ENCODE peak calls at places on chromosomes 12 and 14, in five cellular contexts. N is adrenal gland, L is GM23338, K is A673, M is upper lobe of right lung. Q is an unnamed sample. For H3K4me1, the result is how much of the 10 kb centered on the place peaks cover.

GRCh38 chr14:88911811-88912210 is 87.4 kb downstream of the TTC8 start:
- DNase-seq in N (no peak), L (no peak), K (no peak), M (no peak), Q (no peak)

GRCh38 chr14:72476657-72477499 is 417.0 kb downstream of the DPF3 start:
- DNase-seq in N (no peak), L (peak), K (peak), M (no peak), Q (peak)

GRCh38 chr14:45057881-45058364 is 26.0 kb upstream of the PRPF39 start:
- DNase-seq in N (no peak), L (no peak), K (no peak), M (no peak), Q (peak)

GRCh38 chr12:78683031-78683430 is 181.5 kb upstream of the SYT1 start:
- DNase-seq in N (no peak), L (no peak), K (no peak), M (no peak), Q (no peak)

GRCh38 chr12:10067259-10067658 is 31.5 kb downstream of the CLEC1A start:
- DNase-seq in N (no peak), L (no peak), K (no peak), M (no peak), Q (no peak)

GRCh38 chr14:28690029-28690683 is 76.4 kb upstream of the FOXG1 start:
- DNase-seq in N (no peak), L (no peak), K (no peak), M (no peak), Q (no peak)

GRCh38 chr12:124709722-124710656 is 142.6 kb upstream of the NCOR2 start:
- DNase-seq in N (no peak), L (no peak), K (no peak), M (no peak), Q (peak)

GRCh38 chr14:94767321-94767878 is 2.5 kb downstream of the GSC start:
- DNase-seq in N (no peak), L (peak), K (no peak), M (no peak), Q (no peak)

GRCh38 chr14:32203928-32204357 is 874 bp upstream of the RNU6-8 start:
- DNase-seq in N (peak), L (peak), K (peak), M (no peak), Q (peak)

GRCh38 chr12:15522574-15523187 is 200.4 kb downstream of the PTPRO start:
- DNase-seq in N (no peak), L (peak), K (peak), M (no peak), Q (peak)
- TF ChIP-seq CTCF in N (peak), L (peak), K (peak), M (peak), Q (peak)

DNA sequence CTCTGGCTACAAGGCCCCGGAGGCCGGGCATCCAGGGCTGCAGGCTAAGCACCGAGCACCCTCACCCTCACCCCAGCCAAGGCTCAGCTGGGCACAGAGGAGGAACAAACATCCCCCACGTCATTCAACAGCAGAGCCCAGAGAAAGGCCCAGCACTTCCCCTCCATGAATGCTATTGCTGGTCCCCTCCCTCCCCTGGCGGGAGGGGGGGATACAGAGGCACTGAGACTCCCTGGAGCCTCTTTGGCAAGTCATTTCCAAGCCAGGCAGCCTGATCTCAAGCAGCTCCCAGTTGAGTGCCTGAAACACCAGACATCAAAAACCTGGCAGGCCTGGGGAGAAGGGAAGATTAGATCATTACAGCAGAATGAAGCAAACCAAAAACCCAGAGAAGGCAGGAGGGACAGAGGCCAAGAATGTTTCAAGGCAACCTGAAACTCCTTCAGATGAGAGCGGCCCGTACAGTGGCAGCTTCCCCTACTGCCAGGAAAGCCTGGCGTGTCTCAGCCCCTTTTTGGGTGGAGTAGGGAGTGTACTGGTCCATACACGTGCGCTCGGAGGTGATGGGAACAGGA is 92.1 kb downstream of the LRRC74A start:
- DNase-seq in N (peak), L (no peak), K (peak), M (peak), Q (peak)
- H3K4me1 ChIP-seq in N (half or more), L (half or more), K (half or more), M (under half), Q (under half)

GRCh38 chr12:121955258-121956040 is 37.1 kb downstream of the CFAP251 start:
- DNase-seq in N (no peak), L (peak), K (no peak), M (no peak), Q (no peak)
- TF ChIP-seq CTCF in N (peak), L (peak), K (peak), M (peak), Q (peak)

DNA sequence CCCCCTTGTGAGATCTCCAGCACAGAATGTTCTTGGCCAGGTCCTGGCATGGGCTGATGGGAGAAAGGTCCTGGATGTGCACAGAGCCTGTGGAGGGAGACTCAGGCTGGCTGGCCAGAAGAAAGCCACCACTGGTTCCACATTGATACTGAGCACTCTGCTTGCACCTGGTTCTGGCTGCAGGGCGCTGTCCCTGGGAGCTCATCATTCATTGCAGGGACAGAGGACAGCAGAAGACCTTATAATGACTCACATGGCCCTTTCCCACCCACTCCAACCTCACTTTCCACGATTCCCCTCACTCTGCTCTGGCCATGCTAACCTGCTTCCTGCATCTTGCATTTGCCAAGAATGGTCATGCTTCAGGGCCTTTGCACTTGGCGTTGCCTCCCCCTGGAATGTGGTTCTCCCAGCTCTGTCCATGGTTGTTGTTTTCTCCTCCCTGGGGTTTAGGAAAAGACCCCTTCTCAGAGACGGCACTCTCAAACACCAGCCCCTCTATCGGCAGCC is 10.3 kb downstream of the KRT7 start:
- DNase-seq in N (no peak), L (no peak), K (no peak), M (no peak), Q (no peak)
- H3K4me1 ChIP-seq in N (under half), L (under half), K (under half), M (under half), Q (under half)

GRCh38 chr12:868722-869121 is 80.8 kb downstream of the RAD52 start:
- DNase-seq in N (no peak), L (peak), K (no peak), M (no peak), Q (no peak)
- TF ChIP-seq CTCF in N (no peak), L (peak), K (peak), M (no peak), Q (no peak)

GRCh38 chr14:73741386-73741875 is 27.2 kb upstream of the PNMA1 start:
- DNase-seq in N (peak), L (peak), K (peak), M (peak), Q (peak)

GRCh38 chr14:73740921-73741326 is 26.7 kb upstream of the PNMA1 start:
- DNase-seq in N (peak), L (peak), K (no peak), M (peak), Q (no peak)

GRCh38 chr14:73738518-73739173 is 24.5 kb upstream of the PNMA1 start:
- DNase-seq in N (no peak), L (no peak), K (no peak), M (no peak), Q (no peak)

GRCh38 chr14:73739174-73739898 is 25.2 kb upstream of the PNMA1 start:
- DNase-seq in N (no peak), L (no peak), K (no peak), M (no peak), Q (no peak)

DNA sequence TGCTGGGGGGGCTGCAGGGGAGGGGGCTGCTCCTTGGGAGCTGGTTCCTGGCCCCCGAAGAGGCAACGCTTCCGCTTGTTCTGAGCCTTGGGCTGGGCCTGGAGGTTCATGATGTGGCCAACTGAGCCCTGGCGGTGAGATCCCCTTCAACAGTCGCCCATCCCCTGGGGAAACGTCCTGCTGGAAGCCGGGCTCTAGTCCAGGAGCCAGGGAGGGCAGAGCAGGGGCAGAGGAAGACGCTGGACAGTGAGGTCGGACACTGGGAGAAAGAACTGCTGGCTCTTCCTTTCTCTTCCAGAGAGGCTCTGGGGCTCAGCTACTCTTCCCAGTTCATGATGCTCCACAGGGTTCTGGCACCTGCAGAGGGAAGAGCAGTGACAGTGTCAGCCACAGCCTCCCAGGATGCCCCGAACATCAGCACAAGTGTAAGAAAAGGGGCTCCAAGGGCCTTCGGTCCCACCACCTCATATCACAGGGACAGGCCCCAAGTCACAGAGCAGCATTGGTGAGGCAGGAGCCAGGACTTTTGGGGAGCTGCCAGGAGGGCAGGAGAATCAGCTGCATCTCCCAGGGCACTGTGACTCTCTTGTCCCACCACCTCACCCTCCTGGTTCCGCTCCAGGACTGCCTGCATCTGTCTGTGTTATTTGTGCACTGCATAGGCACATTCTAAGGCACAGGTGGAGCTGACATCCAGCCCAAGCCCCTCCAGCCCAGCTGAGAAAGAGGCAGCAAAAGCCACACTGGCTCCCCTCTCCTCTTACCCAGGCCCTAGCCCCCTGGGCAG is 25.9 kb upstream of the PNMA1 start:
- DNase-seq in N (no peak), L (no peak), K (no peak), M (no peak), Q (no peak)
- H3K4me1 ChIP-seq in N (half or more), L (under half), K (under half), M (half or more), Q (under half)

DNA sequence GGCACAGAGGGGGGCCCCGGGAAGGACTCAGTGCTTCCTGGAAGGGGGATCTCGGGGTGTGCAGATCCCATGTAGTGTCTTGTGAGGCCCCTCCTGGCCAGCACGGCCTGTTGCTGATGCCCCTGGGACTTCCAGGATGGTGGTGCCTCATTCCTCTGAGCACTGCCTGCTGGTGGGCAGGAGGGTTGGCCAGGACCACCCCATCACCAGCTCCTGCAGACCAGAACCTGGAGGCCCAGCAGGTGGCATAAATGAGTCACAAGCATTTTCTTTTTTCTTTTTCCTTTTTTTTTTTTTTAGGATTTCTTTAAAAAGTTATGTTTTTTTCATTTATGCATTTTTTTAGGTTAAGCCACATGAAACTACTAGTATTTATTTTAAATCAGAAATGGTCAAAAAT is 8.0 kb downstream of the MMP17 start:
- DNase-seq in N (no peak), L (no peak), K (no peak), M (no peak), Q (no peak)
- TF ChIP-seq CTCF in N (no peak), L (peak), K (peak), M (peak), Q (peak)

DNA sequence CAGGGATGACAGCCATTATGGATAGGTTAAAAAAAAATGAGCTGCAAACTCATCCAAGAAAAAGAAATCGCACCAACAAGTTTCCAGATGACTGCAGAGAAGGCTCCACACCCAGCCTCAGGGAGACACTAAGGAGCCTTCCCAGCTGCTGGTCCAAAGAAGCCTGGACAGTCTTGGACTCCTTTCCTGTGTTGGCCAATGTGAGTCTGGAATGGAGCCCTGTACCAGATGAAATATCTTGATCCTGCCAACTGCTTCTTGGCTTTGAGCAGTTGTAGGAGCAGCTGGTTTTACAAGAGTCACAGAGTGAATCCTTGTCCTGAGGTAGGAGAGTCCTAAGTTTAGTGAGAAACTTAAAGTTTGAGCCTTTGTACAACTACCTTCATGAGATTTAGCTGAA is 44.4 kb downstream of the SLC38A1 start:
- DNase-seq in N (peak), L (no peak), K (no peak), M (no peak), Q (peak)
- H3K4me1 ChIP-seq in N (under half), L (under half), K (under half), M (under half), Q (under half)

GRCh38 chr12:106118-106561 is 39.6 kb downstream of the IQSEC3 start:
- DNase-seq in N (no peak), L (peak), K (no peak), M (peak), Q (no peak)
- TF ChIP-seq CTCF in N (no peak), L (peak), K (no peak), M (no peak), Q (no peak)